ENCODE peak calls at places on chromosomes 7 and 10, in four cellular contexts. One of them, this sample, is unnamed.

GRCh38 chr7:4868493-4868892 is 6.7 kb upstream of the PAPOLB start:
- DNase-seq in left ventricle myocardium superior: no peak
- DNase-seq in iris pigment epithelial cell: no peak
- DNase-seq in stimulated activated CD8-positive, alpha-beta memory T cell treated with anti-CD3 and anti-CD28 coated beads, Interleukin-4, amount 100 ng/mL, for 1 hour: no peak
- DNase-seq in this sample: no peak

GRCh38 chr10:24174014-24174413 is 34.9 kb upstream of the KIAA1217 start:
- DNase-seq in left ventricle myocardium superior: no peak
- DNase-seq in iris pigment epithelial cell: no peak
- DNase-seq in stimulated activated CD8-positive, alpha-beta memory T cell treated with anti-CD3 and anti-CD28 coated beads, Interleukin-4, amount 100 ng/mL, for 1 hour: no peak
- DNase-seq in this sample: no peak

GRCh38 chr10:28878236-28878970 is 201.1 kb downstream of the BAMBI start:
- DNase-seq in left ventricle myocardium superior: no peak
- DNase-seq in iris pigment epithelial cell: no peak
- DNase-seq in stimulated activated CD8-positive, alpha-beta memory T cell treated with anti-CD3 and anti-CD28 coated beads, Interleukin-4, amount 100 ng/mL, for 1 hour: no peak
- DNase-seq in this sample: no peak

GRCh38 chr10:52771534-52772455 is 789 bp downstream of the MBL2 start:
- DNase-seq in left ventricle myocardium superior: no peak
- DNase-seq in iris pigment epithelial cell: no peak
- DNase-seq in stimulated activated CD8-positive, alpha-beta memory T cell treated with anti-CD3 and anti-CD28 coated beads, Interleukin-4, amount 100 ng/mL, for 1 hour: no peak
- DNase-seq in this sample: no peak

GRCh38 chr7:39688611-39689485 is 65.5 kb downstream of the RALA start:
- DNase-seq in left ventricle myocardium superior: no peak
- DNase-seq in iris pigment epithelial cell: peak; percentile 36
- DNase-seq in stimulated activated CD8-positive, alpha-beta memory T cell treated with anti-CD3 and anti-CD28 coated beads, Interleukin-4, amount 100 ng/mL, for 1 hour: no peak
- DNase-seq in this sample: no peak

GRCh38 chr10:70560511-70560931 is 42.0 kb downstream of the PRF1 start:
- DNase-seq in left ventricle myocardium superior: peak; percentile 61
- DNase-seq in iris pigment epithelial cell: no peak
- DNase-seq in stimulated activated CD8-positive, alpha-beta memory T cell treated with anti-CD3 and anti-CD28 coated beads, Interleukin-4, amount 100 ng/mL, for 1 hour: no peak
- DNase-seq in this sample: no peak

GRCh38 chr7:8212638-8213037 is 49.3 kb downstream of the ICA1 start:
- DNase-seq in left ventricle myocardium superior: peak; percentile 24
- DNase-seq in iris pigment epithelial cell: no peak
- DNase-seq in stimulated activated CD8-positive, alpha-beta memory T cell treated with anti-CD3 and anti-CD28 coated beads, Interleukin-4, amount 100 ng/mL, for 1 hour: no peak
- DNase-seq in this sample: no peak

GRCh38 chr7:134941185-134941900 is 45.0 kb upstream of the AGBL3 start:
- DNase-seq in left ventricle myocardium superior: no peak
- DNase-seq in iris pigment epithelial cell: peak; percentile 82
- DNase-seq in stimulated activated CD8-positive, alpha-beta memory T cell treated with anti-CD3 and anti-CD28 coated beads, Interleukin-4, amount 100 ng/mL, for 1 hour: no peak
- DNase-seq in this sample: no peak

GRCh38 chr10:20415684-20416083 is 481.4 kb downstream of the NEBL start:
- DNase-seq in left ventricle myocardium superior: no peak
- DNase-seq in iris pigment epithelial cell: peak; percentile 18
- DNase-seq in stimulated activated CD8-positive, alpha-beta memory T cell treated with anti-CD3 and anti-CD28 coated beads, Interleukin-4, amount 100 ng/mL, for 1 hour: no peak
- DNase-seq in this sample: no peak

GRCh38 chr7:71264005-71264404 is 132.1 kb downstream of the GALNT17 start:
- DNase-seq in left ventricle myocardium superior: peak; percentile 38
- DNase-seq in iris pigment epithelial cell: no peak
- DNase-seq in stimulated activated CD8-positive, alpha-beta memory T cell treated with anti-CD3 and anti-CD28 coated beads, Interleukin-4, amount 100 ng/mL, for 1 hour: no peak
- DNase-seq in this sample: no peak

GRCh38 chr10:119807960-119808697 is 64.5 kb downstream of the MCMBP start:
- DNase-seq in left ventricle myocardium superior: no peak
- DNase-seq in iris pigment epithelial cell: peak; percentile 92
- DNase-seq in stimulated activated CD8-positive, alpha-beta memory T cell treated with anti-CD3 and anti-CD28 coated beads, Interleukin-4, amount 100 ng/mL, for 1 hour: no peak
- DNase-seq in this sample: no peak

This sample was measured in memory B cell.